ENCODE peak calls at places on chromosomes 5 and 9, in five cellular contexts. V, N, S, X and Z are unnamed samples. For H3K4me1, the result is how much of the 10 kb centered on the place peaks cover.

GRCh38 chr5:151315998-151316597 is 12.5 kb upstream of the SLC36A3 start:
- DNase-seq in V (peak), X (no peak), S (peak), N (peak), Z (peak)

GRCh38 chr5:37735649-37736347 is 104.0 kb downstream of the GDNF start:
- DNase-seq in N (no peak), V (no peak), X (no peak), S (no peak), Z (no peak)

GRCh38 chr9:81132318-81132717 is 557.0 kb downstream of the TLE1 start:
- DNase-seq in S (no peak), V (no peak), N (no peak), X (no peak), Z (no peak)

GRCh38 chr5:33530183-33530962 is 89.6 kb downstream of the TARS1 start:
- DNase-seq in V (no peak), N (no peak), X (no peak), S (peak), Z (no peak)

GRCh38 chr9:87643778-87644570 is 81.9 kb upstream of the CTSL start:
- DNase-seq in V (no peak), X (no peak), S (peak), N (no peak), Z (no peak)

GRCh38 chr5:68456756-68457217 is 241.2 kb downstream of the PIK3R1 start:
- DNase-seq in S (no peak), N (no peak), V (peak), X (no peak), Z (no peak)

GRCh38 chr9:98280574-98280973 is 25.1 kb upstream of the TBC1D2 start:
- DNase-seq in X (no peak), S (peak), N (no peak), V (no peak), Z (no peak)

GRCh38 chr9:20606637-20607036 is 15.7 kb downstream of the MLLT3 start:
- DNase-seq in N (no peak), S (no peak), X (no peak), V (no peak), Z (no peak)

DNA sequence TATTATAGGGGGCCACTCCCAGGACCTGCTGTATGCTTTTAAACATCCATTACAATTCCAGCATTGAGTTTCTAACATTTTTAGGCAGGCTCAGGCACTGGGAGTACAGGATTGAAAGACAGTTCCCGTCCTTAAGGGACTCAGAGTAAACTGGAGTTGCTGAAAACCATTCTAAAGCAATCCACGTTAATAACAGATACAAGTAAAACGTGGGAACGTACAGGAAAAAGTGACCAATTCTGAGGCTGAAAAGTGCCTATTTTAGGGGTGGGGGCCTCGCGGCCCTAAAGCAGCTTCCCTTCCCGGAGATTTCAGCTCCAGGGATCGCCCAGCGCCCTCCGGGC is 285 bp downstream of the FER start:
- DNase-seq in S (no peak), N (no peak), X (no peak), V (no peak), Z (no peak)
- H3K4me1 ChIP-seq in S (under half), N (under half), X (under half), V (under half), Z (under half)

DNA sequence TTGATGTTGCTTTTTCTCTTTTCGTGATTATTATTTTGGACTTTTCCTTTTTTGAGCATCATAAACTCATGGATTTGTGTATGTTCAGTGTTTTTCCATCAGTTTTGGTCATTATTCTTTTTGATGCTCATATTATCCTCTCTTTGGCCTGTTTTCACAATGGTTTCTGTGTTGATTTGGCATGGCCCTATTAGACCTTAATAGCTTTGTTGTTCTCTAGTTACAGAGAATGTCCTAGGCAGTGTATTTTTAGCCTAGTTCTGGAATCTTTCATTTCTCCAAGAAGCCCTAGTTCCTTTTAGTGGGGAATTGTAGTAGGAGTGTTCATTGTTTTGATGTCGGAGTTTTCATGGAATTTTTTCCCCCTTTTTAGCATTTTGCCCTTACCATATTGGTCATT is 41.3 kb upstream of the ROPN1L start:
- DNase-seq in V (no peak), N (no peak), S (no peak), X (no peak), Z (no peak)
- H3K27ac ChIP-seq in V (peak), N (peak), S (no peak), X (peak), Z (no peak)

GRCh38 chr5:159100022-159100927 is 559 bp upstream of the EBF1 start:
- DNase-seq in V (peak), X (peak), S (peak), N (peak), Z (peak)
- TF ChIP-seq CTCF in V (no peak), X (peak), S (no peak), N (no peak), Z (no peak)

GRCh38 chr9:134402182-134402581 is 75.9 kb downstream of the RXRA start:
- DNase-seq in S (no peak), X (no peak), N (no peak), V (no peak), Z (no peak)
- H3K4me1 ChIP-seq in S (under half), X (under half), N (half or more), V (under half), Z (half or more)

GRCh38 chr9:130608554-130609122 is 29.3 kb downstream of the FUBP3 start:
- DNase-seq in N (no peak), V (no peak), X (no peak), S (no peak), Z (no peak)

GRCh38 chr9:130607640-130608420 is 28.5 kb downstream of the FUBP3 start:
- DNase-seq in V (no peak), N (no peak), S (no peak), X (no peak), Z (no peak)

GRCh38 chr9:130604295-130604694 is 24.9 kb downstream of the FUBP3 start:
- DNase-seq in V (no peak), N (no peak), X (no peak), S (no peak), Z (no peak)

GRCh38 chr9:130610862-130611689 is 31.7 kb downstream of the FUBP3 start:
- DNase-seq in N (no peak), S (no peak), X (no peak), V (no peak), Z (no peak)

GRCh38 chr9:130606887-130607582 is 27.7 kb downstream of the FUBP3 start:
- DNase-seq in V (no peak), N (no peak), X (no peak), S (no peak), Z (no peak)
- H3K27ac ChIP-seq in V (peak), N (no peak), X (no peak), S (no peak), Z (no peak)

DNA sequence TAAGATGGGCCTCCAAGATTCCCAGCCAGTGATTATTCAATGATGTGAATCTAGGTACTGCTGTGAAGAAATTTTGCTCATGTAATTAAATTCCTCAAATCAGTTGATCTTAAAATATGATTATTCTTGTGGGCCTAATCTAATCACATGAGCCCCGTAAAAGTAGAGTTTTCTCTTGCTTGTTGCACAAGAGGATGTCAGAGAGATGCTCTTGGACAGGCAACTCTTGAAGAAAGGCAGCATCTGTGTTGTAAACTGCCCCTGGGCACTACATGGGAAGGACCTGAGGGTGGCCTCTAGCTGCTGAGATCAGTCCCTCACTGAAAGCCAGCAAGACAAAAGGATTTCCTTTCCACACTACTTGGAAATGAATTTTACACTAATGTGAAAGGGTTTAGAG is 132.9 kb downstream of the TRPM3 start:
- DNase-seq in S (no peak), N (no peak), X (no peak), V (no peak), Z (no peak)
- TF ChIP-seq CTCF in S (no peak), N (no peak), X (no peak), V (no peak), Z (no peak)

GRCh38 chr5:125199968-125200841 is 453.8 kb upstream of the ZNF608 start:
- DNase-seq in S (peak), V (peak), N (no peak), X (no peak), Z (no peak)

GRCh38 chr5:125196479-125197183 is 450.2 kb upstream of the ZNF608 start:
- DNase-seq in V (no peak), X (no peak), S (no peak), N (no peak), Z (no peak)

GRCh38 chr5:125200842-125201373 is 454.5 kb upstream of the ZNF608 start:
- DNase-seq in V (no peak), N (no peak), X (no peak), S (no peak), Z (no peak)

GRCh38 chr5:125198270-125198974 is 452.0 kb upstream of the ZNF608 start:
- DNase-seq in S (no peak), N (peak), X (no peak), V (peak), Z (no peak)

GRCh38 chr5:125199373-125199772 is 452.9 kb upstream of the ZNF608 start:
- DNase-seq in N (no peak), V (no peak), X (no peak), S (no peak), Z (no peak)
- H3K4me1 ChIP-seq in N (under half), V (under half), X (under half), S (under half), Z (under half)

GRCh38 chr9:83955985-83956287 is 24.1 kb downstream of the HNRNPK start:
- DNase-seq in X (peak), S (no peak), V (no peak), N (no peak), Z (no peak)
- H3K27ac ChIP-seq in X (peak), S (no peak), V (peak), N (peak), Z (peak)

DNA sequence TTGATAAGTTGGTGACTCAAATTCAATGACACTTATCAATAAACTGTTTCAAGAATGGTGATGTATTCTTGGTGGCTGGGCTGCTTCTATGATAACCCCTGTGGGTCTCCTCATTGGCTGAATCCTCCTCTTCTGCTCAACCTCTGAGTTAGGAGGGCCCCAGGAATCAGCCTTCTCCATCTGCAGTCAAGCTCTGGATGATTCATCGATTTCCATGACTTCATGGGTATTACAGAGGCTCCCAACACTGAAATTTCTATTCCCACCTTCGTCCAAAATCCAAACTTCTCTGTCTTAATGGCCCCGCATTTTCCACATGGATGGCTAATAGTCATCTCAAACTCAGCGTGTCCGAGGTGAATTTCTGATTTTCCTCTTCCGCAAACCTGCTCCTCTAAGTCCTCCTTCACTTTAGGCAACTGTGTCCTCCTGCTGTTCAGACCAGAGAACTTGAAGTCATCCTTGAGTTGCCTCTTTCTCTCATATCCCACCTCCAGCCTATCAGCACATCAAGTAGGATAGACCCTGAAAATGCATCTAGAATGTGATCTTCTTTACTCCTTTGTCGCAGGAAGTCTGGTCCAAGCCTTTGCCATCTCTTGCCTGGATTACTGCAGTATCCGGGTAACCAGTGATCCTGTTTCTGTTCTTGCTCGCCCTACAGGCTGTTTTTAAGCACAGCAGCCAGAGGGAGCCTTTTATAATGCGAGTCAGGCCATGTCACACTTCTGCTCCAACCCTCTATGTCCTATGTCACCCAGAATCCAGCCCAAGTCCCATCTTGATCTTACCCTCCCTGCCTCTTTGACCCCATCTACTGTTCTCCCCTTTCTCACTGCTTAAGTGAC is 41.4 kb upstream of the IL7R start:
- DNase-seq in N (no peak), S (peak), X (no peak), V (no peak), Z (no peak)
- TF ChIP-seq CTCF in N (no peak), S (peak), X (no peak), V (no peak), Z (peak)

DNA sequence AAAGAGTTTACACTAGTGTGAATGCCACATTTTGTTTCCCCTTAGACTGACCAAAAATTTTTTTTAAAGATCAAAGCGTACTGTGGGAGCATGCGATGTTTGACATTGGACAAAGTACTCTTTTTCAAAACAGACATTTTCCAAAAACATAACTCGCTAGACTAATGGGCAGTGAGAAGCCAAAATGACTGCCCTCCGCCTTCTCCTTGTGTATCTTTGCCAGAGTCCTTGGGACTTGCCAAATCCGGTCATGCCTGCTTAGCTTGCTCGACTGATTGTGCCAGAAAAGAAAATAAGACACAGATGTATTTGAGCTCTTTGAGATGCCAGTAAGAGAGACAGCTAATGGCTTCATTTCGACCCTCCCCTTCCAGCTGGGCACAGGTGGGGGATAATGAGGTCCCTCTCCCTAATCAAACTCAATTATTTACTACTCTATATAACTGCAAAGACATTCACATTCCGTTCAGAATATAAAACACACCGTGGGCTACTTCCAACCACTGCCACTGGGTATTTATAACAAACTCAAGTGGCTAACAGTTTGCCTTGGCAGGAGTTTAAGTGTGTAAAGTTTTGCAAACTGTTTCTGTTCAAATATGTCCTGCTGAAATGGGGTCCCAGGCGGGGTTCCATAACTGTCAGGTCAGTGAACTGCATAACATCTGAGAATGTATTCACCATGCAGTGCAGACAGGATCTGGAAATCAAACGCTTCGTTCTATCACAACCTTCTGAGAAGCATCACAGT is 157.4 kb downstream of the MAPKAP1 start:
- DNase-seq in S (no peak), V (peak), X (no peak), N (peak), Z (no peak)
- H3K4me1 ChIP-seq in S (under half), V (under half), X (under half), N (half or more), Z (under half)